ENCODE peak calls at places on chromosomes 5 and 9, in seven cellular contexts. R is AG04450; N is AG10803; E is astrocyte of the spinal cord; V is CD8-positive, alpha-beta T cell; C is lower leg skin; H is Peyer's patch. J is an unnamed sample.

GRCh38 chr9:75997196-75997595 is 106.7 kb downstream of the PCSK5 start:
- DNase-seq in R (no peak), N (peak), E (no peak), V (no peak), C (no peak), H (no peak), J (no peak)

GRCh38 chr5:16819522-16820167 is 116.4 kb downstream of the MYO10 start:
- DNase-seq in R (peak), N (peak), E (peak), V (no peak), C (no peak), H (no peak), J (no peak)

GRCh38 chr9:91162311-91162710 is 199.4 kb downstream of the AUH start:
- DNase-seq in R (no peak), N (no peak), E (peak), V (no peak), C (peak), H (no peak), J (no peak)

GRCh38 chr5:133081716-133082115 is 29.9 kb downstream of the HSPA4 start:
- DNase-seq in R (no peak), N (peak), E (no peak), V (no peak), C (no peak), H (no peak), J (no peak)

GRCh38 chr5:126335871-126336270 is 87.3 kb upstream of the GRAMD2B start:
- DNase-seq in R (no peak), N (peak), E (peak), V (no peak), C (no peak), H (no peak), J (no peak)

GRCh38 chr5:132492386-132492785 is 1.8 kb upstream of the IRF1 start:
- DNase-seq in R (no peak), N (no peak), E (no peak), V (no peak), C (no peak), H (no peak), J (no peak)

GRCh38 chr9:21682981-21683380 is 119.5 kb upstream of the MTAP start:
- DNase-seq in R (no peak), N (peak), E (peak), V (no peak), C (no peak), H (no peak), J (no peak)

GRCh38 chr5:137181685-137182084 is 317.4 kb downstream of the SPOCK1 start:
- DNase-seq in R (no peak), N (no peak), E (no peak), V (no peak), C (no peak), H (no peak), J (no peak)

GRCh38 chr9:113468716-113469448 is 5.4 kb downstream of the RGS3 start:
- DNase-seq in R (no peak), N (peak), E (no peak), V (no peak), C (no peak), H (no peak), J (no peak)

GRCh38 chr9:137428841-137429545 is 5.8 kb downstream of the NOXA1 start:
- DNase-seq in R (no peak), N (no peak), E (no peak), V (no peak), C (peak), H (no peak), J (no peak)

GRCh38 chr9:137427454-137428310 is 4.5 kb downstream of the NOXA1 start:
- DNase-seq in R (no peak), N (no peak), E (no peak), V (no peak), C (no peak), H (no peak), J (no peak)

GRCh38 chr9:137429546-137429890 is 6.3 kb downstream of the NOXA1 start:
- DNase-seq in R (no peak), N (no peak), E (no peak), V (no peak), C (no peak), H (no peak), J (no peak)

GRCh38 chr9:137429974-137430722 is 7.0 kb downstream of the NOXA1 start:
- DNase-seq in R (no peak), N (no peak), E (no peak), V (no peak), C (peak), H (peak), J (peak)

DNA sequence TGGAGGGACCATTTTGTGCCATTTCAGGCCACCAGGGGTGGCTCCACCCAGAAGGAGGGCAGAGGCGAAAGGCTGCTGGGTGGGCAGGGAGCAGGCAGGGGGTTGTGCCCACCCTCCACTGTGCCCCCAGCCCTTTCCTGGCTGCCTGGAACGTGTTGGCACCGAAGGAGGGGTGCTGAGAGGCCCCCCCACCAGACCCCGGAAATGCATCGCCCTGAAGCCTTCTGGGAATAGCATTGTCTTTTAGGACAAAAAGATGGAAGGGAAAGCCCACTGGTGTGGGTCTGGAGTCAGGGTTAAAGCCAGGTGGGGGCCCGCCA is 5.1 kb downstream of the NOXA1 start:
- DNase-seq in R (no peak), N (no peak), E (no peak), V (no peak), C (no peak), H (no peak), J (no peak)
- TF ChIP-seq CTCF in R (peak), N (no peak), E (no peak), V (no peak), C (no peak), H (no peak), J (no peak)

GRCh38 chr9:101235105-101235866 is 149.5 kb downstream of the BAAT start:
- DNase-seq in R (no peak), N (peak), E (peak), V (no peak), C (no peak), H (no peak), J (no peak)
- TF ChIP-seq CTCF in R (peak), N (peak), E (peak), V (no peak), C (no peak), H (no peak), J (peak)

GRCh38 chr9:13278368-13279246 is 885 bp downstream of the MPDZ start:
- DNase-seq in R (no peak), N (peak), E (peak), V (no peak), C (peak), H (no peak), J (peak)
- TF ChIP-seq CTCF in R (no peak), N (peak), E (peak), V (no peak), C (no peak), H (no peak), J (no peak)

GRCh38 chr5:12691330-12691729 is 787.1 kb upstream of the CTNND2 start:
- DNase-seq in R (no peak), N (no peak), E (no peak), V (no peak), C (no peak), H (no peak), J (no peak)
- TF ChIP-seq CTCF in R (no peak), N (no peak), E (no peak), V (no peak), C (no peak), H (no peak), J (no peak)

GRCh38 chr5:168268949-168269943 is 22.2 kb upstream of the WWC1 start:
- DNase-seq in R (peak), N (peak), E (peak), V (peak), C (peak), H (peak), J (peak)
- TF ChIP-seq CTCF in R (peak), N (peak), E (peak), V (peak), C (no peak), H (peak), J (peak)

DNA sequence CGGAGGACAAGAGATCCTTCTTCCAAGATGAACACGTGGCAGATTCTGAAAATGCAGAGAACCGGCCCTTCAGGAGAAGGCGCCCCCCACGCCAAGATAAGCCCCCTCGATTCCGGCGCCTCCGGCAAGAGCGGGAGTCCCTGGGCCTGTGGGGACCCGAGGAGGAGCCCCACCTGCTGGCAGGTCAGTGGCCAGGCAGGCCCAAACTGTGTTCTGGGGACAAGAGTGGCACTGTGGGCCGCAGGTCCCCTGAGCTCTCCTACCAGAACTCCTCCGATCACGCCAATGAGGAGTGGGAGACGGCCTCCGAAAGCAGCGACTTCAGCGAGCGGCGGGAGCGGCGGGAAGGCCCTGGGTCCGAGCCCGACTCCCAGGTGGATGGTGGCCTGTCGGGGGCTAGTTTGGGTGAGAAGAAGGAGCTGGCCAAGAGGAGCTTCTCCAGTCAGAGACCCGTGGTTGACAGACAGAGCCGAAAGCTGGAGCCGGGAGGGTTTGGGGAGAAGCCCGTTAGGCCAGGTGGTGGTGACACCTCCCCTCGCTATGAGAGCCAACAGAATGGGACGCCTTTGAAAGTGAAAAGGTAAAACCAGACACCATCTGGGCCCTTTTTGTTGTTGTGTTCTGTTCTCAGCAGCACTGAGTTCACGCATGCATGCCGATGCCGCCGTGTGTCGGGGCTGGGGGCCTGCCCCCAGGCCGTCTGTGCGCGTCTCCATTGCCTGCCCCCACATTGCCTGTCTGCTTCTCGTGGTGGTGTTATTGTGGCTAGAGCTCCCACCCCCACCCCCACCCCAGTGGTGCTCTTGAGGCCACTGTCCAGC is 26.6 kb upstream of the POMT1 start:
- DNase-seq in R (no peak), N (no peak), E (no peak), V (no peak), C (no peak), H (no peak), J (no peak)
- TF ChIP-seq CTCF in R (peak), N (peak), E (peak), V (peak), C (no peak), H (no peak), J (no peak)

J was measured in mesothelial cell of epicardium.